ENCODE peak calls at places on chromosome 13, in six cellular contexts. O is cardiac muscle cell, P is tibial artery, W is suprapubic skin, Q is neural progenitor cell, D is tibial nerve. S is an unnamed sample.

GRCh38 chr13:113207890-113208423 is 512 bp downstream of the PCID2 start:
- DNase-seq in O (peak; percentile 59), P (peak; percentile 73), W (no peak), Q (peak; percentile 76), D (no peak), S (peak; percentile 46)

GRCh38 chr13:40749327-40749726 is 21.7 kb downstream of the MRPS31 start:
- DNase-seq in O (no peak), P (no peak), W (no peak), Q (no peak), D (no peak), S (no peak)

GRCh38 chr13:40983725-40984669 is 35.1 kb downstream of the ELF1 start:
- DNase-seq in O (no peak), P (no peak), W (no peak), Q (no peak), D (no peak), S (no peak)

GRCh38 chr13:77836423-77836822 is 82.2 kb downstream of the EDNRB start:
- DNase-seq in O (peak; percentile 72), P (no peak), W (no peak), Q (no peak), D (no peak), S (no peak)

GRCh38 chr13:51674276-51674675 is 90.0 kb downstream of the WDFY2 start:
- DNase-seq in O (no peak), P (no peak), W (no peak), Q (peak; percentile 21), D (no peak), S (peak; percentile 75)

GRCh38 chr13:28958018-28958417 is 137.9 kb downstream of the MTUS2 start:
- DNase-seq in O (no peak), P (no peak), W (no peak), Q (no peak), D (no peak), S (no peak)

GRCh38 chr13:41411536-41411935 is 45.8 kb upstream of the RGCC start:
- DNase-seq in O (peak; percentile 76), P (no peak), W (no peak), Q (peak; percentile 57), D (peak; percentile 17), S (no peak)

GRCh38 chr13:33164331-33164730 is 121.2 kb downstream of the STARD13 start:
- DNase-seq in O (peak; percentile 51), P (no peak), W (no peak), Q (no peak), D (no peak), S (no peak)

GRCh38 chr13:65497265-65497664 is 1732.9 kb downstream of the PCDH9 start:
- DNase-seq in O (no peak), P (no peak), W (no peak), Q (no peak), D (no peak), S (no peak)

GRCh38 chr13:30576528-30576927 is 41.2 kb upstream of the USPL1 start:
- DNase-seq in O (peak; percentile 62), P (no peak), W (no peak), Q (no peak), D (peak; percentile 16), S (no peak)

GRCh38 chr13:66461021-66461420 is 769.1 kb downstream of the PCDH9 start:
- DNase-seq in O (peak; percentile 2), P (no peak), W (no peak), Q (no peak), D (no peak), S (no peak)

GRCh38 chr13:65606622-65607021 is 1623.5 kb downstream of the PCDH9 start:
- DNase-seq in O (peak; percentile 72), P (no peak), W (no peak), Q (no peak), D (no peak), S (no peak)

GRCh38 chr13:94006271-94006670 is 473.2 kb downstream of the DCT start:
- DNase-seq in O (no peak), P (no peak), W (no peak), Q (no peak), D (no peak), S (no peak)

GRCh38 chr13:64553411-64554129 is 2676.6 kb downstream of the PCDH9 start:
- DNase-seq in O (peak; percentile 11), P (no peak), W (no peak), Q (no peak), D (no peak), S (no peak)

GRCh38 chr13:24459234-24459633 is 53.3 kb downstream of the PARP4 start:
- DNase-seq in O (peak; percentile 87), P (no peak), W (no peak), Q (no peak), D (no peak), S (no peak)

GRCh38 chr13:37595162-37595561 is 3.4 kb downstream of the POSTN start:
- DNase-seq in O (peak; percentile 73), P (no peak), W (no peak), Q (no peak), D (no peak), S (no peak)

GRCh38 chr13:79654520-79654919 is 173.6 kb downstream of the NDFIP2 start:
- DNase-seq in O (no peak), P (no peak), W (no peak), Q (no peak), D (no peak), S (no peak)

GRCh38 chr13:70729369-70729768 is 621.1 kb upstream of the KLHL1 start:
- DNase-seq in O (no peak), P (no peak), W (no peak), Q (no peak), D (no peak), S (no peak)

GRCh38 chr13:113225515-113225914 is 16.1 kb downstream of the CUL4A start:
- DNase-seq in O (no peak), P (no peak), W (peak; percentile 57), Q (no peak), D (no peak), S (no peak)

DNA sequence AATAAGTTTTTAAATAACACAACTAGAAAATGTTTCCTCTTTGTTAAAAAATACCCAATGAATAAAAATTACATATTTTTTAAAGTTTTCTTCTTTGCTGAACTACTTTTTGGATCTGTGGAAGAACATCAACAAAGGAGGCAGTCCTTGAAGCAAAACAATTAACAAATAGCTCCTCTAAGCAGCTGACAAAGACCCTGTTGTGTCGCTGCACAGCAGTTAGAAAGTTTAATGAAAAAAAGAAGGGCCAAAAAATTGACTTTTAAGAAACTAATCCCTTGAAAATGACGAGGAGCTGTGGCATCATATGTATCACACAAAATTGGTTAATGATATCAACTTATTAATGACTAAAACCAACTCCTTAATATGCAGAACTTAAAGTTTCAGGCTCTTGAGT is 72.1 kb downstream of the SLITRK1 start:
- DNase-seq in O (no peak), P (no peak), W (no peak), Q (peak; percentile 45), D (no peak), S (no peak)
- H3K27ac ChIP-seq in O (no peak overlapping the region), P (no peak overlapping the region), W (no peak overlapping the region), Q (no peak overlapping the region), D (peak overlapping the region; percentile 33), S (no peak overlapping the region)

DNA sequence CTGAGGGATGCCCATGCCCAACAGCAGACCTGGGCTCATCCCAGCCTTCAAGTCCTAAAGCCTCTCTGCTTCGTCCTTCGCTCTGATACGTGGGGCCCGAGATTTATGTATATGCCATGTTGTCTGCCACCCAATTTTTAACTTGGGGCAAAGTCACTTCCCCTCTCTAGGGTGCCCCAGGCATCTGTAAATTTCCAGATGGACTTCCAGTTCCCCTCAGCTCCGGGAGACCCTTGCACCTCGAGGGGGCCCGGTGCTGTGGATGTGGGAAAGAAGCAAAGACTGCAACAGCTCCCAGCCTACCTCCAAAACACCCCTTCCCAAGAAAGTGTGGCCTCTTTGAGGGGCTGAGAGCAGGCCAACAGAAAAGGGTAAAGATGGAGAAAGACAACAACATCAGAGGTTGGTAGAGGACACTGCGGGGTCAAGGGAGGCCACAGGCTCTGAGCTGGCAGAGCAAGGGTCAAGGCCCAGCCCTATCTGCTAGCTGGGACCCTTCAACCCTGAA is 97.4 kb downstream of the STK24 start:
- DNase-seq in O (no peak), P (no peak), W (no peak), Q (no peak), D (no peak), S (no peak)
- H3K27ac ChIP-seq in O (peak overlapping the region; percentile 98), P (no peak overlapping the region), W (no peak overlapping the region), Q (peak overlapping the region; percentile 5), D (no peak overlapping the region), S (no peak overlapping the region)

DNA sequence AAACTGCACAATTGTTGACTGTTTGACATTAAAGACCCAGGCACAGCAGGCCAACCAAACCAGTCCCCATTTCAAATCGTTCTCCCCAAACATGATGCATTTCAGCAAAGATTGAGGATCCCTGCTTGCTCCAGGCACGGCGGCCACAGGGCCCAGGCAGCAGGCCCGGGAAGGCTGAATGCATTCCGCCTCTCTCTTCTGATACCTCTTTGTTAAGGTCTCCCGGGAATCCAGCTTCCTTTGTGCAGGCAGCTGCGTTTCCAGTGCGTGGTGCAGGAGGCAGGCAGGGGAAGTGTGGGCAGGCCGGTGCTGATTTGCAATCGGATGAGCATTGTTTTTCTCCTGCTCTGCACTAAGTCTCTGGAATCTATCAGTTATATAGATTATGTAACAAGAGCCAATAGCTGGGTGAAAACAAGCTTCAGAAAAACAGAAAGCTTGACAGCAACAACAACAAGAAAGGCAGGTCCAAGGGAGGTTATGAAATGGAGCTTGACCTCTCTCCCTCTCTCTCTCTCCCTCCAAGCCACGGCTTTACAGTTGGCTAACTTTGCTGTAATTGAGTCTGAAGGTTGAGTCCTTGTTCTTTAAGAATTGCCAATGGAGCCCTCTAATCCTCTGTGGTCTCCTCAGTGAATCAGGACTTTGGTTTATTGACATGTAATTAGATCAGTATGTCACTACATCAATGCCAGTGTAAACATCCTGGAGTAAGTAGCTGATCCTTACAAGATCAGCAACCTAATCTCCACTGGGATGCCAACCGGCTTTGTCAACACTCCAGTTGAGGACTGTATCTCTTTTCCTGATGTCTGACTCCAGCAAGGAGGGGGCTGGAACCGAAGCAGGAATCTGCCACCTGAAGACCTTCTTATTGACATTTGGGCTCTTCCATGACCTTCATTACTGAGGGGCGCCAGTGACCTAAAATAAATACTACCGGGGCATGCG is 338.0 kb downstream of the TEX29 start:
- DNase-seq in O (no peak), P (no peak), W (peak; percentile 62), Q (peak; percentile 93), D (no peak), S (no peak)
- H3K27ac ChIP-seq in O (no peak overlapping the region), P (no peak overlapping the region), W (no peak overlapping the region), Q (peak overlapping the region; percentile 78), D (no peak overlapping the region), S (no peak overlapping the region)

DNA sequence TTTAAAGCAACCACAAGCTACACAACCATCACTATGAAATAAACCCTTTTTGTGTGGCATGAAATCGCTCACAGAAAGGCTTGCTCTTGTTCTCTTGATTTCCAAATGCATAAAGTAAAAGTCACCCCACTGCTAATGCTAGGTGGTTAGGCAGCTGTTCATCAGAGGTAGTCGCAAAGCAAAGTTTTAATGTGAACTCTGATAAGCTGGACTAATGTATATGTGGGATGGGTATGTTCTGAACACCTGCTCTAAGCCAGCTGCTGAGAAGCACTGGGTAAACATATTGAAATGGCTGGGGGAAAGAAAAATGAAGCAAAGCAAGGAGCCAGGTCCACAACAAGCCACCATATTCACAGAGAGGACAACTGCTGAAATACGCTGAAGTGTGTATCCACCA is 142.3 kb downstream of the KLF12 start:
- DNase-seq in O (no peak), P (no peak), W (no peak), Q (no peak), D (no peak), S (no peak)
- H3K27ac ChIP-seq in O (no peak overlapping the region), P (no peak overlapping the region), W (no peak overlapping the region), Q (no peak overlapping the region), D (no peak overlapping the region), S (no peak overlapping the region)

GRCh38 chr13:21074601-21075302 is 13.4 kb upstream of the LATS2 start:
- DNase-seq in O (peak; percentile 46), P (no peak), W (peak; percentile 76), Q (no peak), D (peak; percentile 22), S (no peak)
- H3K27ac ChIP-seq in O (no peak overlapping the region), P (peak overlapping the region; percentile 65), W (peak overlapping the region; percentile 61), Q (no peak overlapping the region), D (peak overlapping the region; percentile 82), S (peak overlapping the region; percentile 68)

S was measured in left lung.